ENCODE peak calls at places on chromosomes 6 and 20, in seven cellular contexts. One of them, this sample, is unnamed.

GRCh38 chr6:6696867-6697531 is 108.5 kb downstream of the LY86 start:
- DNase-seq in left lung: peak
- DNase-seq in stromal cell of bone marrow: no peak
- DNase-seq in HEK293T: peak
- DNase-seq in hepatocyte: peak
- DNase-seq in astrocyte of the spinal cord: peak
- DNase-seq in tibial artery: no peak
- DNase-seq in this sample: peak

GRCh38 chr6:107523794-107524193 is 33.9 kb downstream of the SOBP start:
- DNase-seq in left lung: no peak
- DNase-seq in stromal cell of bone marrow: no peak
- DNase-seq in HEK293T: no peak
- DNase-seq in hepatocyte: no peak
- DNase-seq in astrocyte of the spinal cord: no peak
- DNase-seq in tibial artery: no peak
- DNase-seq in this sample: no peak

GRCh38 chr6:16846399-16846778 is 85.1 kb upstream of the ATXN1 start:
- DNase-seq in left lung: no peak
- DNase-seq in stromal cell of bone marrow: no peak
- DNase-seq in HEK293T: no peak
- DNase-seq in hepatocyte: no peak
- DNase-seq in astrocyte of the spinal cord: no peak
- DNase-seq in tibial artery: no peak
- DNase-seq in this sample: no peak

GRCh38 chr6:37316071-37316470 is 37.7 kb upstream of the RNF8 start:
- DNase-seq in left lung: no peak
- DNase-seq in stromal cell of bone marrow: no peak
- DNase-seq in HEK293T: no peak
- DNase-seq in hepatocyte: no peak
- DNase-seq in astrocyte of the spinal cord: no peak
- DNase-seq in tibial artery: no peak
- DNase-seq in this sample: no peak

GRCh38 chr6:88378639-88379038 is 212.5 kb upstream of the CNR1 start:
- DNase-seq in left lung: no peak
- DNase-seq in stromal cell of bone marrow: no peak
- DNase-seq in HEK293T: no peak
- DNase-seq in hepatocyte: no peak
- DNase-seq in astrocyte of the spinal cord: no peak
- DNase-seq in tibial artery: no peak
- DNase-seq in this sample: no peak

GRCh38 chr20:58606184-58606583 is 44.9 kb upstream of the STX16 start:
- DNase-seq in left lung: no peak
- DNase-seq in stromal cell of bone marrow: no peak
- DNase-seq in HEK293T: no peak
- DNase-seq in hepatocyte: no peak
- DNase-seq in astrocyte of the spinal cord: no peak
- DNase-seq in tibial artery: no peak
- DNase-seq in this sample: no peak

GRCh38 chr20:56439784-56440291 is 27.8 kb downstream of the CASS4 start:
- DNase-seq in left lung: no peak
- DNase-seq in stromal cell of bone marrow: peak
- DNase-seq in HEK293T: no peak
- DNase-seq in hepatocyte: peak
- DNase-seq in astrocyte of the spinal cord: peak
- DNase-seq in tibial artery: peak
- DNase-seq in this sample: no peak

GRCh38 chr20:30816182-30816645 is 441.2 kb upstream of the DEFB115 start:
- DNase-seq in left lung: no peak
- DNase-seq in stromal cell of bone marrow: no peak
- DNase-seq in HEK293T: no peak
- DNase-seq in hepatocyte: no peak
- DNase-seq in astrocyte of the spinal cord: no peak
- DNase-seq in tibial artery: no peak
- DNase-seq in this sample: no peak

GRCh38 chr20:10654630-10655029 is 19.2 kb downstream of the JAG1 start:
- DNase-seq in left lung: no peak
- DNase-seq in stromal cell of bone marrow: no peak
- DNase-seq in HEK293T: no peak
- DNase-seq in hepatocyte: peak
- DNase-seq in astrocyte of the spinal cord: no peak
- DNase-seq in tibial artery: peak
- DNase-seq in this sample: no peak

GRCh38 chr6:119249319-119249718 is 100.2 kb downstream of the MAN1A1 start:
- DNase-seq in left lung: no peak
- DNase-seq in stromal cell of bone marrow: no peak
- DNase-seq in HEK293T: no peak
- DNase-seq in hepatocyte: no peak
- DNase-seq in astrocyte of the spinal cord: no peak
- DNase-seq in tibial artery: no peak
- DNase-seq in this sample: no peak

GRCh38 chr6:72624557-72625160 is 2.8 kb downstream of the KCNQ5 start:
- DNase-seq in left lung: no peak
- DNase-seq in stromal cell of bone marrow: no peak
- DNase-seq in HEK293T: peak
- DNase-seq in hepatocyte: peak
- DNase-seq in astrocyte of the spinal cord: peak
- DNase-seq in tibial artery: no peak
- DNase-seq in this sample: peak

GRCh38 chr6:12286381-12287132 is 3.6 kb upstream of the EDN1 start:
- DNase-seq in left lung: no peak
- DNase-seq in stromal cell of bone marrow: peak
- DNase-seq in HEK293T: no peak
- DNase-seq in hepatocyte: no peak
- DNase-seq in astrocyte of the spinal cord: no peak
- DNase-seq in tibial artery: no peak
- DNase-seq in this sample: no peak

GRCh38 chr6:25991785-25992412 is 29.3 kb downstream of the TRIM38 start:
- DNase-seq in left lung: peak
- DNase-seq in stromal cell of bone marrow: peak
- DNase-seq in HEK293T: peak
- DNase-seq in hepatocyte: peak
- DNase-seq in astrocyte of the spinal cord: peak
- DNase-seq in tibial artery: peak
- DNase-seq in this sample: peak

GRCh38 chr6:81735756-81736380 is 16.6 kb downstream of the TENT5A start:
- DNase-seq in left lung: no peak
- DNase-seq in stromal cell of bone marrow: no peak
- DNase-seq in HEK293T: no peak
- DNase-seq in hepatocyte: no peak
- DNase-seq in astrocyte of the spinal cord: no peak
- DNase-seq in tibial artery: no peak
- DNase-seq in this sample: no peak

GRCh38 chr6:29926795-29927427 is 15.4 kb upstream of the HLA-A start:
- DNase-seq in left lung: peak
- DNase-seq in stromal cell of bone marrow: peak
- DNase-seq in HEK293T: no peak
- DNase-seq in hepatocyte: peak
- DNase-seq in astrocyte of the spinal cord: peak
- DNase-seq in tibial artery: peak
- DNase-seq in this sample: peak

This sample was measured in iPS-NIHi11.